ENCODE peak calls at places on chromosomes 13 and 19, in seven cellular contexts. D, L, R, S, M, F and U are unnamed samples.

GRCh38 chr19:37931941-37932655 is 25.1 kb downstream of the SIPA1L3 start:
- DNase-seq in D (no peak), L (peak), R (peak), S (peak), M (no peak), F (peak), U (no peak)

GRCh38 chr19:33134571-33135041 is 2.7 kb downstream of the WDR88 start:
- DNase-seq in D (peak), L (no peak), R (no peak), S (no peak), M (peak), F (no peak), U (no peak)

GRCh38 chr19:36771275-36772231 is 1.1 kb downstream of the ZNF850 start:
- DNase-seq in D (no peak), L (no peak), R (peak), S (peak), M (peak), F (peak), U (peak)

GRCh38 chr19:41694831-41695635 is 7.0 kb upstream of the CEACAM7 start:
- DNase-seq in D (no peak), L (no peak), R (no peak), S (no peak), M (no peak), F (no peak), U (no peak)

GRCh38 chr13:113121183-113121927 is 1.2 kb upstream of the F10 start:
- DNase-seq in D (no peak), L (no peak), R (no peak), S (no peak), M (no peak), F (no peak), U (no peak)

GRCh38 chr19:10866495-10866894 is 4.9 kb upstream of the CARM1 start:
- DNase-seq in D (no peak), L (no peak), R (no peak), S (no peak), M (no peak), F (no peak), U (no peak)

GRCh38 chr19:53254451-53255341 is at the start of gene ZNF677:
- DNase-seq in D (peak), L (peak), R (peak), S (peak), M (peak), F (peak), U (peak)

GRCh38 chr19:1767464-1767933 is 14.2 kb downstream of the ONECUT3 start:
- DNase-seq in D (peak), L (no peak), R (no peak), S (no peak), M (no peak), F (peak), U (no peak)

GRCh38 chr13:27131202-27131623 is 40.4 kb downstream of the USP12 start:
- DNase-seq in D (peak), L (no peak), R (no peak), S (no peak), M (peak), F (peak), U (no peak)

GRCh38 chr13:86403213-86403612 is 604.0 kb upstream of the SLITRK6 start:
- DNase-seq in D (no peak), L (no peak), R (no peak), S (no peak), M (no peak), F (no peak), U (no peak)

GRCh38 chr13:94673841-94674240 is 38.5 kb downstream of the SOX21 start:
- DNase-seq in D (no peak), L (no peak), R (no peak), S (no peak), M (no peak), F (no peak), U (no peak)

GRCh38 chr13:108346376-108346775 is 76.9 kb downstream of the TNFSF13B start:
- DNase-seq in D (no peak), L (no peak), R (no peak), S (no peak), M (no peak), F (no peak), U (no peak)

GRCh38 chr19:46391296-46392251 is 21.8 kb downstream of the CCDC8 start:
- DNase-seq in D (no peak), L (no peak), R (no peak), S (no peak), M (no peak), F (no peak), U (no peak)

GRCh38 chr13:40485611-40486517 is 180.6 kb downstream of the FOXO1 start:
- DNase-seq in D (peak), L (no peak), R (no peak), S (no peak), M (peak), F (no peak), U (no peak)

GRCh38 chr13:75687145-75687763 is 51.1 kb downstream of the LMO7 start:
- DNase-seq in D (no peak), L (no peak), R (no peak), S (no peak), M (no peak), F (peak), U (no peak)